ENCODE peak calls at places on chromosomes 13 and 19, in six cellular contexts. P is body of pancreas, F is A549, N is tibial nerve, R is stomach, V is breast epithelium. B is an unnamed sample.

GRCh38 chr19:48480476-48481190 is 11.5 kb downstream of the CYTH2 start:
- DNase-seq in V (no peak), P (peak; percentile 45), R (no peak), F (no peak), N (no peak), B (no peak)

GRCh38 chr13:41565221-41565620 is 107.9 kb downstream of the RGCC start:
- DNase-seq in R (no peak), F (no peak), N (no peak), V (no peak), P (no peak), B (no peak)

GRCh38 chr13:98480915-98481510 is 95.9 kb downstream of the STK24 start:
- DNase-seq in R (no peak), P (peak; percentile 42), N (no peak), F (no peak), V (no peak), B (peak; percentile 69)

GRCh38 chr13:59770451-59770850 is 393.3 kb downstream of the DIAPH3 start:
- DNase-seq in V (no peak), P (no peak), R (no peak), F (no peak), N (no peak), B (no peak)

GRCh38 chr19:51689751-51690358 is 3.3 kb upstream of the SPACA6 start:
- DNase-seq in V (no peak), P (peak; percentile 18), R (no peak), F (peak; percentile 87), N (no peak), B (no peak)

GRCh38 chr13:30466358-30466714 is 600 bp upstream of the HMGB1 start:
- DNase-seq in V (no peak), P (no peak), F (peak; percentile 10), N (no peak), R (no peak), B (no peak)

GRCh38 chr13:113969973-113970611 is 3.8 kb downstream of the C13orf46 start:
- DNase-seq in F (no peak), R (peak; percentile 94), P (peak; percentile 94), V (peak; percentile 84), N (no peak), B (no peak)

GRCh38 chr19:49832556-49832955 is 14.5 kb downstream of the MED25 start:
- DNase-seq in R (no peak), V (no peak), F (no peak), N (no peak), P (no peak), B (no peak)

GRCh38 chr13:39892731-39893293 is 237.3 kb downstream of the COG6 start:
- DNase-seq in P (peak; percentile 16), R (no peak), F (no peak), N (no peak), V (no peak), B (no peak)

GRCh38 chr13:113584870-113585671 is 518 bp downstream of the TFDP1 start:
- DNase-seq in F (peak; percentile 9), P (no peak), V (no peak), N (no peak), R (peak; percentile 24), B (peak; percentile 63)

GRCh38 chr19:28103916-28104315 is 1109.0 kb downstream of the UQCRFS1 start:
- DNase-seq in F (no peak), R (no peak), V (no peak), N (no peak), P (no peak), B (no peak)

GRCh38 chr13:91185294-91185863 is 162.1 kb upstream of the MIR17HG start:
- DNase-seq in P (no peak), V (no peak), F (peak; percentile 15), N (no peak), R (no peak), B (peak; percentile 2)

GRCh38 chr19:38013913-38014575 is 107.0 kb downstream of the SIPA1L3 start:
- DNase-seq in V (no peak), R (no peak), P (no peak), N (no peak), F (no peak), B (no peak)

GRCh38 chr13:108037348-108037747 is 178.0 kb downstream of the LIG4 start:
- DNase-seq in N (no peak), F (no peak), V (no peak), P (no peak), R (no peak), B (no peak)

GRCh38 chr13:60267498-60268202 is 103.9 kb upstream of the DIAPH3 start:
- DNase-seq in R (no peak), P (peak; percentile 63), F (peak; percentile 2), N (no peak), V (no peak), B (peak; percentile 52)

GRCh38 chr13:42418184-42418583 is 146.2 kb downstream of the AKAP11 start:
- DNase-seq in R (no peak), N (no peak), F (no peak), V (no peak), P (no peak), B (no peak)

GRCh38 chr13:100508391-100508790 is 80.2 kb downstream of the GGACT start:
- DNase-seq in P (no peak), V (no peak), R (no peak), N (no peak), F (no peak), B (no peak)

GRCh38 chr13:56586966-56587365 is 553.8 kb upstream of the PRR20A start:
- DNase-seq in V (no peak), R (no peak), N (no peak), P (no peak), F (no peak), B (no peak)

GRCh38 chr13:74026753-74027152 is 107.5 kb downstream of the KLF12 start:
- DNase-seq in P (no peak), V (no peak), N (no peak), R (peak; percentile 29), F (no peak), B (no peak)

GRCh38 chr13:99085139-99085845 is 107.4 kb upstream of the DOCK9 start:
- DNase-seq in R (no peak), N (no peak), V (no peak), F (no peak), P (peak; percentile 5), B (peak; percentile 52)

GRCh38 chr19:21947775-21948174 is 63.0 kb downstream of the ZNF208 start:
- DNase-seq in R (no peak), N (no peak), F (peak; percentile 6), P (no peak), V (no peak), B (peak; percentile 37)

GRCh38 chr19:52941941-52942370 is 18.7 kb upstream of the ZNF888 start:
- DNase-seq in R (peak; percentile 35), P (peak; percentile 26), N (no peak), F (no peak), V (no peak), B (peak; percentile 69)

GRCh38 chr13:59342396-59342795 is 821.3 kb downstream of the DIAPH3 start:
- DNase-seq in R (no peak), F (no peak), N (no peak), V (no peak), P (no peak), B (no peak)

GRCh38 chr13:66977156-66977555 is 253.0 kb downstream of the PCDH9 start:
- DNase-seq in R (no peak), F (no peak), V (no peak), N (no peak), P (no peak), B (no peak)

GRCh38 chr13:91533354-91533753 is 134.9 kb downstream of the GPC5 start:
- DNase-seq in N (no peak), P (no peak), V (no peak), F (no peak), R (no peak), B (no peak)

GRCh38 chr19:3367572-3368440 is 1.4 kb downstream of the NFIC start:
- DNase-seq in P (no peak), V (no peak), N (no peak), F (no peak), R (no peak), B (no peak)

GRCh38 chr19:45681391-45682015 is 10.2 kb downstream of the SNRPD2 start:
- DNase-seq in N (peak; percentile 56), P (peak; percentile 93), V (peak; percentile 90), F (peak; percentile 92), R (peak; percentile 95), B (peak; percentile 83)
- TF ChIP-seq POLR2A in N (no peak), P (peak; percentile 72), V (no peak), F (no peak), R (no peak), B (no peak)

GRCh38 chr13:46134494-46134893 is 29.7 kb upstream of the CPB2 start:
- DNase-seq in V (no peak), N (no peak), P (no peak), R (no peak), F (no peak), B (no peak)

GRCh38 chr13:46131705-46132104 is 26.9 kb upstream of the CPB2 start:
- DNase-seq in V (no peak), R (no peak), F (no peak), N (no peak), P (no peak), B (no peak)

GRCh38 chr13:46134961-46135522 is 30.2 kb upstream of the CPB2 start:
- DNase-seq in N (no peak), R (peak; percentile 47), F (no peak), P (peak; percentile 87), V (peak; percentile 64), B (no peak)

GRCh38 chr13:46129955-46130354 is 25.1 kb upstream of the CPB2 start:
- DNase-seq in V (no peak), P (peak; percentile 40), N (no peak), F (no peak), R (no peak), B (no peak)

DNA sequence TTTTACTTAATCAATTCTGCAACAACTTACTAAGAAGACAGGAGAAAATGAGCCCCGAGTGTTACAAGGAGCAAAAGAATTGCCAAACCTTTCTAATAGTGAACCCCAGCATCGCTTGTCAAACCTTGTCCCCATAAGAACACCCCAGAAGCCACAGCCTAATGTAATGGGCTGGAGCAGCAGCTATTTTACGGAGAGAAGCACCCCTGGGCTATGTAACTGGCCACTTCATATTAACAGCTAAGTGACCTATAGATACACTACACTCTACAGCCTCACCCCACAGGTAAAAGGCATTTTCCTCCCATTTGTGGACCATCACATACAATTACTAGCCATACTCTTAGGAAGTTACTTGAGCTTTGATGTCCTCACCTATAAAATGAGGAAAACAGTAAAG is 27.3 kb upstream of the CPB2 start:
- DNase-seq in V (no peak), N (no peak), F (no peak), R (no peak), P (no peak), B (no peak)
- TF ChIP-seq POLR2A in V (no peak), N (no peak), F (no peak), R (no peak), P (no peak), B (no peak)

GRCh38 chr13:46796515-46797467 is at the start of gene ESD:
- DNase-seq in F (peak; percentile 90), N (peak; percentile 94), R (peak; percentile 93), V (peak; percentile 88), P (peak; percentile 95), B (peak; percentile 89)
- TF ChIP-seq POLR2A in F (peak; percentile 48), N (peak; percentile 85), R (peak; percentile 61), V (no peak), P (peak; percentile 85), B (peak; percentile 66)

GRCh38 chr13:77779461-77780272 is 82.2 kb downstream of the SLAIN1 start:
- DNase-seq in P (peak; percentile 69), F (peak; percentile 61), N (no peak), V (no peak), R (peak; percentile 41), B (peak; percentile 62)
- TF ChIP-seq POLR2A in P (no peak), F (no peak), N (no peak), V (no peak), R (no peak), B (no peak)

GRCh38 chr13:104487006-104487405 is 1420.8 kb upstream of the SLC10A2 start:
- DNase-seq in R (no peak), P (no peak), V (no peak), N (no peak), F (no peak), B (no peak)
- TF ChIP-seq POLR2A in R (no peak), P (no peak), V (no peak), N (no peak), F (no peak), B (no peak)

B was measured in erythroblast.